ENCODE peak calls at places on chromosomes 12 and 14, in four cellular contexts. A is fibroblast of lung, R is PC-9, M is astrocyte of the spinal cord. K is an unnamed sample.

GRCh38 chr14:69038449-69039286 is 59.6 kb upstream of the ACTN1 start:
- DNase-seq in M (peak), R (no peak), A (peak), K (peak)

GRCh38 chr12:76539727-76540126 is 19.8 kb downstream of the OSBPL8 start:
- DNase-seq in R (no peak), M (no peak), A (no peak), K (no peak)

GRCh38 chr14:106842687-106843086 is 1316.3 kb downstream of the TMEM121 start:
- DNase-seq in R (no peak), A (no peak), M (no peak), K (no peak)

GRCh38 chr12:68240079-68240478 is 13.3 kb downstream of the IL22 start:
- DNase-seq in R (peak), M (peak), A (peak), K (peak)

GRCh38 chr14:71388336-71388735 is 481.1 kb downstream of the PCNX1 start:
- DNase-seq in R (no peak), A (no peak), M (no peak), K (no peak)

GRCh38 chr14:35398095-35398584 is 6.4 kb downstream of the NFKBIA start:
- DNase-seq in A (no peak), R (no peak), M (no peak), K (no peak)

GRCh38 chr12:98332626-98333025 is 182.8 kb upstream of the TMPO start:
- DNase-seq in R (no peak), M (no peak), A (no peak), K (no peak)

GRCh38 chr14:69553221-69553620 is 21.4 kb downstream of the CCDC177 start:
- DNase-seq in M (no peak), R (no peak), A (peak), K (peak)

GRCh38 chr12:47014474-47014873 is 64.9 kb upstream of the PCED1B start:
- DNase-seq in M (peak), R (no peak), A (peak), K (peak)

GRCh38 chr14:74179775-74180354 is 59.4 kb upstream of the VSX2 start:
- DNase-seq in R (no peak), A (no peak), M (no peak), K (no peak)

GRCh38 chr14:87522575-87522974 is 470.4 kb downstream of the GALC start:
- DNase-seq in R (no peak), M (no peak), A (no peak), K (no peak)

GRCh38 chr12:16165506-16165905 is 112.0 kb downstream of the SLC15A5 start:
- DNase-seq in M (peak), A (peak), R (peak), K (peak)

GRCh38 chr14:82080319-82080718 is 546.7 kb upstream of the SEL1L start:
- DNase-seq in A (no peak), R (no peak), M (no peak), K (no peak)

GRCh38 chr12:131724534-131724933 is 13.6 kb downstream of the SFSWAP start:
- DNase-seq in R (no peak), A (no peak), M (no peak), K (no peak)

GRCh38 chr14:96944297-96944696 is 147.1 kb downstream of the VRK1 start:
- DNase-seq in A (no peak), R (no peak), M (no peak), K (no peak)

GRCh38 chr12:122079038-122079531 is 529 bp downstream of the MLXIP start:
- DNase-seq in R (no peak), A (no peak), M (no peak), K (no peak)

GRCh38 chr12:56020437-56021189 is at the start of gene IKZF4:
- DNase-seq in M (peak), R (no peak), A (peak), K (no peak)

GRCh38 chr12:120222288-120222832 is 21.4 kb upstream of the RPLP0 start:
- DNase-seq in R (no peak), A (no peak), M (no peak), K (no peak)

GRCh38 chr12:135127-135526 is 68.6 kb downstream of the IQSEC3 start:
- DNase-seq in A (no peak), R (no peak), M (no peak), K (no peak)

GRCh38 chr12:39587247-39587646 is 32.4 kb downstream of the ABCD2 start:
- DNase-seq in M (peak), R (no peak), A (peak), K (peak)

GRCh38 chr12:106113042-106113441 is 25.7 kb downstream of the NUAK1 start:
- DNase-seq in R (no peak), M (peak), A (no peak), K (no peak)

GRCh38 chr14:54676822-54677708 is 110.1 kb downstream of the SAMD4A start:
- DNase-seq in A (peak), M (peak), R (peak), K (peak)

GRCh38 chr14:23610815-23611289 is 25.3 kb upstream of the DHRS2 start:
- DNase-seq in A (no peak), M (no peak), R (no peak), K (no peak)

GRCh38 chr14:72965249-72965648 is 39.0 kb downstream of the DCAF4 start:
- DNase-seq in R (peak), M (no peak), A (peak), K (peak)

GRCh38 chr12:13870255-13870654 is 111.1 kb downstream of the GRIN2B start:
- DNase-seq in M (no peak), R (no peak), A (no peak), K (no peak)

GRCh38 chr14:90201344-90201743 is 55.0 kb upstream of the PSMC1 start:
- DNase-seq in M (no peak), A (no peak), R (no peak), K (no peak)

GRCh38 chr12:116144384-116144783 is 133.1 kb downstream of the MED13L start:
- DNase-seq in R (no peak), M (no peak), A (no peak), K (no peak)

GRCh38 chr12:54891717-54892478 is 37.6 kb downstream of the MUCL1 start:
- DNase-seq in R (no peak), A (peak), M (peak), K (no peak)

GRCh38 chr14:52315355-52315718 is 1.2 kb downstream of the PTGER2 start:
- DNase-seq in A (peak), M (no peak), R (no peak), K (no peak)

DNA sequence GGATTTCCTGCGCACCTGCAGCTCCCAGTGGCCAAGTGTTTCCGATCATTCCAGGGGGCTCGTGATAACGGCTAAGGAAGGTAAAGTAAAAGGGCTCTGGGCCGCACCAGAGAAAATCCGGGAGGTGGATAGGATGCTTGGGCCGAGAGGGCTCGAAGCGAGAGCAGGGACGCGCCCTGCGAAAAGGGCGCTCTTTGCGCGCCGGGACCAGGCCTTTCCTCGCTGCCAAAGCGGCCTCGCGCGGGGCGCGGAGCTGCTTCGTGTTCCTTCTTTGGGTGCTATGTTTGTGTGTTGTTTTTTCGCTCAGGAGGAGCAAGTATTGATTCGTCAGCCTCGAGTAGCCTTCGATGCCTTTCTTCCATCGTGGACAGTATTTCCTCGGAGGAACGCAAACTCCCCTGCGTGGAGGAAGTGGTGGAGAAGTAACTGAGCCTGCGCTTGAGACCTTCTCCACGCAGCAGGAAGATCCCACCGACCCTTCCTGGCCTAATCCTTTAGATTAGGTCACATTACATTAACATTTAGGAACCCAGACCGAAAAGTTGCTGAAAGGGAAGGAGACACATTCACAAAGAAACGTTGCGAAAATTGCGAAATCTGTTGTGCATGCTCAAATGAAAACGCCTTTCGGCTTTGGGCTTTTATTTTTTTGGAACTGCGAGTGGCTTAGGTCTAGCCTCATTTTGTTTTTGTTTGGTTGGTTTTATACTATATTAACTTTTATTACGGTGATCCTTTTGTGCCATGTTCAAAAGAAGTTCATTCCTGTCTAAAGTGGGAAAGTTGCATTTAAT is 1.3 kb downstream of the MYF6 start:
- DNase-seq in A (peak), R (no peak), M (peak), K (no peak)
- H3K4me3 ChIP-seq in A (no peak), R (no peak), M (peak), K (peak)

DNA sequence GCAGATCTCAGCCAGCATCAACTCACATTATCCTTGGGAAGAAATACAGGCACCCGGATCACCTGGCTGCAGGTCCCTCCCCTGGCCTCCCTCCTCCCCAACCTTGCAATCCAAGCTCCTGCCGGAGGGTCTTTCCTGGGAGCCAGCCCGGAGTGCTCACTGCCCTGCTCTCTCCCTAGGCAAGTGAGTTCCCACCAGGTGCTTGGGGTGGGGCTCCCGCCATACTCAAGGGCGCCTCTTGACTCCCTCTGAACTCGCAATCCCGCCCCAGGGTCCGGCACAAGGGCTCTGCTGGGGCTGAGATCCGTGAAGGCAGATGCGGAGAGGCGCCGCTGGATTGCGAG is 1.2 kb upstream of the CEP170B start:
- DNase-seq in R (no peak), M (no peak), A (no peak), K (no peak)
- H3K4me3 ChIP-seq in R (peak), M (no peak), A (no peak), K (no peak)

GRCh38 chr12:65894624-65895023 is 70.3 kb downstream of the HMGA2 start:
- DNase-seq in A (no peak), R (no peak), M (no peak), K (no peak)
- H3K4me3 ChIP-seq in A (no peak), R (no peak), M (no peak), K (no peak)

GRCh38 chr14:50774542-50775267 is 56.3 kb downstream of the NIN start:
- DNase-seq in R (no peak), A (peak), M (no peak), K (no peak)

GRCh38 chr14:50776522-50776921 is 54.4 kb downstream of the NIN start:
- DNase-seq in A (no peak), M (no peak), R (no peak), K (no peak)

GRCh38 chr14:50773632-50774541 is 57.1 kb downstream of the NIN start:
- DNase-seq in M (peak), A (peak), R (peak), K (peak)

GRCh38 chr14:50772361-50772760 is 58.6 kb downstream of the NIN start:
- DNase-seq in A (peak), R (no peak), M (peak), K (peak)

GRCh38 chr14:50775357-50775756 is 55.6 kb downstream of the NIN start:
- DNase-seq in A (peak), M (peak), R (no peak), K (peak)
- H3K4me3 ChIP-seq in A (no peak), M (no peak), R (no peak), K (no peak)

GRCh38 chr12:104460973-104461693 is 4.4 kb downstream of the CHST11 start:
- DNase-seq in R (no peak), M (no peak), A (no peak), K (no peak)

GRCh38 chr12:104460041-104460757 is 3.5 kb downstream of the CHST11 start:
- DNase-seq in R (no peak), M (no peak), A (no peak), K (no peak)

GRCh38 chr12:104458645-104459555 is 2.2 kb downstream of the CHST11 start:
- DNase-seq in R (peak), A (no peak), M (peak), K (peak)

GRCh38 chr12:104457746-104458644 is 1.2 kb downstream of the CHST11 start:
- DNase-seq in M (no peak), R (peak), A (no peak), K (no peak)

GRCh38 chr12:104459556-104459909 is 2.8 kb downstream of the CHST11 start:
- DNase-seq in A (no peak), M (peak), R (no peak), K (no peak)
- H3K4me3 ChIP-seq in A (no peak), M (peak), R (peak), K (peak)

GRCh38 chr12:27554003-27554402 is 30.0 kb downstream of the PPFIBP1 start:
- DNase-seq in M (no peak), R (no peak), A (peak), K (no peak)

GRCh38 chr12:27555316-27555715 is 31.3 kb downstream of the PPFIBP1 start:
- DNase-seq in M (no peak), R (no peak), A (peak), K (no peak)

GRCh38 chr12:27555928-27556778 is 32.1 kb downstream of the PPFIBP1 start:
- DNase-seq in M (peak), R (no peak), A (peak), K (peak)

GRCh38 chr12:27552886-27553560 is 29.0 kb downstream of the PPFIBP1 start:
- DNase-seq in A (peak), R (no peak), M (no peak), K (peak)

GRCh38 chr12:27554421-27555186 is 30.6 kb downstream of the PPFIBP1 start:
- DNase-seq in M (peak), R (no peak), A (peak), K (peak)
- H3K4me3 ChIP-seq in M (no peak), R (no peak), A (peak), K (no peak)

GRCh38 chr12:95261109-95261508 is 43.5 kb downstream of the VEZT start:
- DNase-seq in R (no peak), A (no peak), M (no peak), K (no peak)
- H3K4me3 ChIP-seq in R (no peak), A (no peak), M (no peak), K (no peak)

GRCh38 chr12:63668028-63668799 is at the start of gene DPY19L2:
- DNase-seq in M (peak), R (peak), A (peak), K (peak)
- H3K4me3 ChIP-seq in M (peak), R (no peak), A (peak), K (peak)

DNA sequence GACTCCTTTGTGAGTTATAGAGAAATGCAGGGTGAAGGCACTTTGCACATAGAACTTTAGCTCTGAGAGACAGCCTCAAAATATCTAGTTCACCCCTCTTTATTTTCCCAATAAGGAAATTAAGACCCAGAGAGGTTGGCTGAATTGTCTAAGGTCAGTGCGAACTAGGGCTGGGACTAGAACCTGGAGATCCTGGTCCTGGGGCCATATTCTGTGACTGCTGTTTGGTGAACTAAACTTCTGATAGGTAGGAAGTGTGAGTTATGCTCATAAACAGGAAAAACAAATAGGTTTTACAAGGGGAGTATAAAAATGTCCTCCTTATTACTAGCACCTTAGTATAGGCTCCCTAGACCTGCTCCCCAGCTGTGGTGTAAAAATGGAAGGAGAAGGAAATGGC is 53.9 kb downstream of the DAD1 start:
- DNase-seq in M (no peak), A (no peak), R (no peak), K (no peak)
- H3K4me3 ChIP-seq in M (no peak), A (no peak), R (no peak), K (no peak)

K was measured in cardiac fibroblast.